ENCODE peak calls at places on chromosomes 4 and X, in ten cellular contexts. J, B, Z, Y, M, H, D, Q, G and R are unnamed samples.

GRCh38 chr4:183035726-183036415 is 63.2 kb upstream of the WWC2 start:
- DNase-seq in J (no peak), B (no peak), Z (no peak), Y (no peak), M (no peak), H (no peak), D (no peak), Q (no peak), G (no peak), R (no peak)

GRCh38 chr4:184826315-184827266 is 823 bp upstream of the ACSL1 start:
- DNase-seq in J (no peak), B (peak; percentile 23), Z (no peak), Y (peak; percentile 48), M (peak; percentile 72), H (no peak), D (no peak), Q (no peak), G (peak; percentile 52), R (no peak)

GRCh38 chr4:26909369-26909768 is 48.7 kb downstream of the STIM2 start:
- DNase-seq in J (no peak), B (no peak), Z (no peak), Y (no peak), M (no peak), H (no peak), D (no peak), Q (no peak), G (no peak), R (no peak)

GRCh38 chr4:76212851-76213414 is 691 bp downstream of the SCARB2 start:
- DNase-seq in J (no peak), B (peak; percentile 76), Z (no peak), Y (no peak), M (peak; percentile 60), H (no peak), D (peak; percentile 52), Q (no peak), G (peak; percentile 42), R (no peak)

GRCh38 chr4:109735566-109736454 is 5.9 kb upstream of the PLA2G12A start:
- DNase-seq in J (no peak), B (no peak), Z (no peak), Y (peak; percentile 6), M (no peak), H (no peak), D (no peak), Q (no peak), G (no peak), R (no peak)

GRCh38 chr4:7326693-7327340 is 107.9 kb downstream of the PSAPL1 start:
- DNase-seq in J (no peak), B (no peak), Z (no peak), Y (no peak), M (no peak), H (no peak), D (no peak), Q (no peak), G (no peak), R (no peak)

GRCh38 chrX:124217289-124218251 is 114.9 kb upstream of the TEX13D start:
- DNase-seq in J (no peak), B (no peak), Z (no peak), Y (peak; percentile 26), M (no peak), H (no peak), D (no peak), Q (no peak), G (peak; percentile 64), R (no peak)

GRCh38 chr4:172596206-172596605 is 572.4 kb upstream of the GALNT7 start:
- DNase-seq in J (no peak), B (no peak), Z (no peak), Y (no peak), M (no peak), H (no peak), D (no peak), Q (no peak), G (no peak), R (no peak)

GRCh38 chr4:20422398-20422797 is 170.7 kb downstream of the SLIT2 start:
- DNase-seq in J (no peak), B (peak; percentile 63), Z (peak; percentile 55), Y (peak; percentile 42), M (peak; percentile 23), H (no peak), D (peak; percentile 71), Q (no peak), G (peak; percentile 10), R (peak; percentile 2)

GRCh38 chr4:173591760-173592159 is 61.7 kb upstream of the HAND2 start:
- DNase-seq in J (no peak), B (no peak), Z (no peak), Y (no peak), M (no peak), H (no peak), D (peak; percentile 1), Q (no peak), G (no peak), R (no peak)

GRCh38 chrX:91434351-91435168 is at the start of gene PABPC5:
- DNase-seq in J (peak; percentile 17), B (peak; percentile 28), Z (peak; percentile 70), Y (no peak), M (peak; percentile 44), H (peak; percentile 63), D (no peak), Q (no peak), G (no peak), R (no peak)

GRCh38 chrX:121151293-121151692 is 103.9 kb downstream of the GLUD2 start:
- DNase-seq in J (no peak), B (no peak), Z (no peak), Y (no peak), M (no peak), H (no peak), D (no peak), Q (no peak), G (no peak), R (no peak)

GRCh38 chr4:23068756-23069155 is 376.0 kb downstream of the GBA3 start:
- DNase-seq in J (no peak), B (no peak), Z (no peak), Y (no peak), M (no peak), H (no peak), D (no peak), Q (no peak), G (no peak), R (no peak)

GRCh38 chr4:137536789-137537561 is 4.7 kb upstream of the PCDH18 start:
- DNase-seq in J (no peak), B (no peak), Z (no peak), Y (no peak), M (no peak), H (no peak), D (no peak), Q (no peak), G (no peak), R (no peak)